ENCODE peak calls at places on chromosomes 2 and 18, in five cellular contexts. A is Peyer's patch, D is Caki2, R is NCI-H2081, M is dorsolateral prefrontal cortex. L is an unnamed sample.

GRCh38 chr18:48090702-48091101 is 160.2 kb upstream of the SMAD2 start:
- DNase-seq in A (no peak), D (no peak), R (no peak), M (no peak), L (no peak)

GRCh38 chr2:35347561-35347960 is 1008.0 kb upstream of the CRIM1 start:
- DNase-seq in A (no peak), D (no peak), R (no peak), M (no peak), L (no peak)

GRCh38 chr2:100935372-100935752 is 66.7 kb upstream of the RPL31 start:
- DNase-seq in A (no peak), D (no peak), R (no peak), M (no peak), L (no peak)

GRCh38 chr2:179443175-179443574 is 178.5 kb upstream of the SESTD1 start:
- DNase-seq in A (no peak), D (no peak), R (no peak), M (no peak), L (no peak)

GRCh38 chr18:12411456-12411855 is 3.7 kb downstream of the PRELID3A start:
- DNase-seq in A (no peak), D (no peak), R (no peak), M (no peak), L (no peak)

GRCh38 chr18:50742947-50743346 is 76.9 kb downstream of the MRO start:
- DNase-seq in A (no peak), D (no peak), R (no peak), M (no peak), L (no peak)

GRCh38 chr18:77397617-77398016 is 148.0 kb downstream of the GALR1 start:
- DNase-seq in A (no peak), D (peak; percentile 1), R (no peak), M (no peak), L (no peak)

GRCh38 chr18:79642626-79643025 is 37.0 kb upstream of the CTDP1 start:
- DNase-seq in A (no peak), D (no peak), R (no peak), M (no peak), L (no peak)

GRCh38 chr2:26786207-26787023 is 559 bp downstream of the CENPA start:
- DNase-seq in A (no peak), D (no peak), R (no peak), M (no peak), L (peak; percentile 28)